ENCODE peak calls at places on chromosome 15, in seven cellular contexts. Y is H1, J is mucosa of descending colon, D is neural progenitor cell, O is choroid plexus epithelial cell, B is OCI-LY7, Q is uterus. G is an unnamed sample.
A peak's percentile ranks its signal among the peaks of the same experiment; 100 is the strongest.

GRCh38 chr15:48566669-48567068 is 78.8 kb downstream of the FBN1 start:
- DNase-seq in Y (no peak), J (no peak), D (no peak), O (peak; percentile 87), B (no peak), Q (no peak), G (peak; percentile 88)

GRCh38 chr15:67865766-67866165 is 25.9 kb upstream of the RNU6-1 start:
- DNase-seq in Y (no peak), J (no peak), D (peak; percentile 74), O (no peak), B (no peak), Q (no peak), G (no peak)

GRCh38 chr15:76865548-76865991 is 39.6 kb downstream of the SCAPER start:
- DNase-seq in Y (no peak), J (no peak), D (no peak), O (no peak), B (no peak), Q (no peak), G (no peak)

GRCh38 chr15:84747423-84748273 is 744 bp upstream of the ZNF592 start:
- DNase-seq in Y (no peak), J (peak; percentile 89), D (peak; percentile 84), O (peak; percentile 66), B (peak; percentile 84), Q (peak; percentile 68), G (peak; percentile 68)

GRCh38 chr15:55823191-55823670 is 80.3 kb upstream of the PRTG start:
- DNase-seq in Y (no peak), J (no peak), D (no peak), O (peak; percentile 93), B (no peak), Q (peak; percentile 28), G (peak; percentile 81)

GRCh38 chr15:38843736-38844590 is 279.3 kb upstream of the RASGRP1 start:
- DNase-seq in Y (no peak), J (no peak), D (no peak), O (no peak), B (no peak), Q (no peak), G (peak; percentile 69)

GRCh38 chr15:98547741-98548166 is 100.6 kb upstream of the IGF1R start:
- DNase-seq in Y (no peak), J (no peak), D (peak; percentile 44), O (peak; percentile 28), B (no peak), Q (peak; percentile 27), G (peak; percentile 29)

GRCh38 chr15:87348746-87349145 is 907.8 kb downstream of the NTRK3 start:
- DNase-seq in Y (no peak), J (no peak), D (no peak), O (peak; percentile 73), B (no peak), Q (no peak), G (no peak)

GRCh38 chr15:42324308-42324707 is 35.0 kb upstream of the CAPN3 start:
- DNase-seq in Y (no peak), J (no peak), D (no peak), O (peak; percentile 62), B (no peak), Q (no peak), G (no peak)

GRCh38 chr15:77370580-77370979 is 49.3 kb downstream of the PEAK1 start:
- DNase-seq in Y (no peak), J (no peak), D (no peak), O (peak; percentile 21), B (no peak), Q (no peak), G (peak; percentile 13)

GRCh38 chr15:80277147-80277546 is 25.1 kb upstream of the CTXND1 start:
- DNase-seq in Y (no peak), J (no peak), D (no peak), O (no peak), B (no peak), Q (no peak), G (no peak)

GRCh38 chr15:77426871-77427270 is 6.2 kb downstream of the HMG20A start:
- DNase-seq in Y (no peak), J (no peak), D (no peak), O (no peak), B (no peak), Q (no peak), G (no peak)

GRCh38 chr15:82058517-82059204 is 12.8 kb upstream of the MEX3B start:
- DNase-seq in Y (no peak), J (no peak), D (no peak), O (no peak), B (no peak), Q (no peak), G (no peak)

GRCh38 chr15:97156739-97157265 is 803.7 kb upstream of the ARRDC4 start:
- DNase-seq in Y (no peak), J (no peak), D (no peak), O (peak; percentile 36), B (no peak), Q (no peak), G (peak; percentile 11)

GRCh38 chr15:78177447-78177873 is 28.3 kb downstream of the IDH3A start:
- DNase-seq in Y (peak; percentile 36), J (peak; percentile 66), D (peak; percentile 84), O (peak; percentile 38), B (peak; percentile 62), Q (no peak), G (peak; percentile 25)

GRCh38 chr15:40281057-40281850 is 1.6 kb downstream of the ANKRD63 start:
- DNase-seq in Y (no peak), J (no peak), D (no peak), O (no peak), B (no peak), Q (no peak), G (no peak)

GRCh38 chr15:50543556-50543955 is 2.9 kb downstream of the USP50 start:
- DNase-seq in Y (no peak), J (no peak), D (no peak), O (peak; percentile 30), B (no peak), Q (no peak), G (no peak)

GRCh38 chr15:64895285-64896065 is 16.2 kb upstream of the ANKDD1A start:
- DNase-seq in Y (no peak), J (no peak), D (no peak), O (peak; percentile 74), B (peak; percentile 82), Q (no peak), G (peak; percentile 58)

GRCh38 chr15:64896371-64897069 is 15.2 kb upstream of the ANKDD1A start:
- DNase-seq in Y (no peak), J (no peak), D (no peak), O (no peak), B (no peak), Q (no peak), G (no peak)

GRCh38 chr15:64892850-64893403 is 18.8 kb upstream of the ANKDD1A start:
- DNase-seq in Y (no peak), J (no peak), D (no peak), O (no peak), B (no peak), Q (no peak), G (no peak)

GRCh38 chr15:64893481-64894394 is 18.0 kb upstream of the ANKDD1A start:
- DNase-seq in Y (peak; percentile 96), J (peak; percentile 90), D (peak; percentile 97), O (peak; percentile 98), B (peak; percentile 100), Q (peak; percentile 96), G (peak; percentile 97)

GRCh38 chr15:64894395-64895056 is 17.2 kb upstream of the ANKDD1A start:
- DNase-seq in Y (no peak), J (peak; percentile 73), D (peak; percentile 83), O (no peak), B (peak; percentile 86), Q (no peak), G (no peak)
- H3K4me3 ChIP-seq in Y (peak overlapping the region; percentile 39), J (no peak overlapping the region), D (peak overlapping the region; percentile 42), O (peak overlapping the region; percentile 30), B (peak overlapping the region; percentile 72), Q (peak overlapping the region; percentile 20), G (peak overlapping the region; percentile 22)

GRCh38 chr15:57557267-57557666 is 34.4 kb upstream of the MYZAP start:
- DNase-seq in Y (no peak), J (no peak), D (no peak), O (no peak), B (no peak), Q (no peak), G (no peak)
- TF ChIP-seq CTCF in Y (no peak), J (no peak), D (no peak), O (no peak), B (no peak), Q (no peak), G (no peak)

GRCh38 chr15:43879386-43880355 is 52.9 kb downstream of the WDR76 start:
- DNase-seq in Y (no peak), J (no peak), D (no peak), O (no peak), B (no peak), Q (no peak), G (no peak)

GRCh38 chr15:43878466-43878865 is 51.7 kb downstream of the WDR76 start:
- DNase-seq in Y (no peak), J (no peak), D (no peak), O (no peak), B (no peak), Q (no peak), G (no peak)

GRCh38 chr15:43873651-43874050 is 46.8 kb downstream of the WDR76 start:
- DNase-seq in Y (no peak), J (no peak), D (no peak), O (no peak), B (no peak), Q (no peak), G (no peak)

GRCh38 chr15:43877371-43877770 is 50.6 kb downstream of the WDR76 start:
- DNase-seq in Y (no peak), J (no peak), D (no peak), O (no peak), B (no peak), Q (no peak), G (no peak)

GRCh38 chr15:43876872-43877271 is 50.1 kb downstream of the WDR76 start:
- DNase-seq in Y (no peak), J (no peak), D (no peak), O (no peak), B (no peak), Q (no peak), G (no peak)
- H3K4me3 ChIP-seq in Y (no peak overlapping the region), J (no peak overlapping the region), D (no peak overlapping the region), O (no peak overlapping the region), B (no peak overlapping the region), Q (no peak overlapping the region), G (no peak overlapping the region)

GRCh38 chr15:73936588-73937312 is 10.5 kb downstream of the LOXL1 start:
- DNase-seq in Y (no peak), J (no peak), D (no peak), O (no peak), B (no peak), Q (no peak), G (no peak)

GRCh38 chr15:73935547-73935946 is 9.3 kb downstream of the LOXL1 start:
- DNase-seq in Y (no peak), J (no peak), D (peak; percentile 80), O (peak; percentile 55), B (no peak), Q (no peak), G (peak; percentile 52)

GRCh38 chr15:73937313-73937695 is 11.0 kb downstream of the LOXL1 start:
- DNase-seq in Y (no peak), J (no peak), D (no peak), O (no peak), B (no peak), Q (no peak), G (no peak)

GRCh38 chr15:73937726-73938125 is 11.5 kb downstream of the LOXL1 start:
- DNase-seq in Y (no peak), J (no peak), D (no peak), O (no peak), B (no peak), Q (no peak), G (no peak)

DNA sequence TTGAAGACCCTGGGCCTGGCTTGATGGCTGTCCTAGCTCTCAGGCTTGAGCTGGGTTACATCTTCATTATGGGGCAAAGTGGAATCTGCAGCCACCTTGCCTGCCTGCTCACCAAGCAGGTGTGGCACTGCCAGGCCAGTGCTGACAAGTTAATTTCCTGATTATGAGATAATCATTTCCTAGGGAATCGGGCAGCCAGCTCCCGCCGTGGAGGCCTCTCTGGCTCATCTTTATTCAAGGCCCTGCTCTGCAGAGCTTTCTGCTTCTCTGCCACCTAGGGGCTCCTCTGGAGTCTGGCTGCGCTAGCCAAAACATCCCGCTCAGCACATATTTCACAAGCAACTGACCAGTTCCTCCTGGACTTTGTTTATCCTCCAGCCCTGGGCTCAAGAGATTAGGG is 9.9 kb downstream of the LOXL1 start:
- DNase-seq in Y (no peak), J (no peak), D (peak; percentile 43), O (peak; percentile 84), B (no peak), Q (no peak), G (peak; percentile 69)
- TF ChIP-seq CTCF in Y (no peak), J (no peak), D (peak; percentile 12), O (peak; percentile 68), B (no peak), Q (no peak), G (peak; percentile 49)

G was measured in fibroblast of pulmonary artery.